ENCODE peak calls at places on chromosomes 11 and 22, in five cellular contexts. One of them, this sample, is unnamed.

GRCh38 chr11:112219476-112220232 is 6.6 kb upstream of the PTS start:
- DNase-seq in neuronal stem cell: peak
- DNase-seq in mesenchymal stem cell: peak
- DNase-seq in H9: peak
- DNase-seq in mesendoderm: peak
- DNase-seq in this sample: peak

GRCh38 chr22:28052818-28053217 is 133.8 kb upstream of the PITPNB start:
- DNase-seq in neuronal stem cell: peak
- DNase-seq in mesenchymal stem cell: no peak
- DNase-seq in H9: no peak
- DNase-seq in mesendoderm: no peak
- DNase-seq in this sample: no peak

GRCh38 chr22:47627561-47628253 is 865.3 kb downstream of the TBC1D22A start:
- DNase-seq in neuronal stem cell: no peak
- DNase-seq in mesenchymal stem cell: no peak
- DNase-seq in H9: no peak
- DNase-seq in mesendoderm: peak
- DNase-seq in this sample: no peak

GRCh38 chr11:132844956-132845355 is 687.3 kb downstream of the OPCML start:
- DNase-seq in neuronal stem cell: no peak
- DNase-seq in mesenchymal stem cell: peak
- DNase-seq in H9: no peak
- DNase-seq in mesendoderm: peak
- DNase-seq in this sample: peak

GRCh38 chr11:125165664-125166346 is 1.3 kb downstream of the PKNOX2 start:
- DNase-seq in neuronal stem cell: no peak
- DNase-seq in mesenchymal stem cell: peak
- DNase-seq in H9: no peak
- DNase-seq in mesendoderm: peak
- DNase-seq in this sample: peak

GRCh38 chr11:124938206-124938765 is 2.4 kb upstream of the HEPACAM start:
- DNase-seq in neuronal stem cell: no peak
- DNase-seq in mesenchymal stem cell: no peak
- DNase-seq in H9: no peak
- DNase-seq in mesendoderm: no peak
- DNase-seq in this sample: peak

GRCh38 chr11:96180341-96180740 is 162.7 kb downstream of the MAML2 start:
- DNase-seq in neuronal stem cell: no peak
- DNase-seq in mesenchymal stem cell: no peak
- DNase-seq in H9: peak
- DNase-seq in mesendoderm: peak
- DNase-seq in this sample: no peak

GRCh38 chr11:102620858-102621561 is 4.1 kb downstream of the MMP20 start:
- DNase-seq in neuronal stem cell: no peak
- DNase-seq in mesenchymal stem cell: peak
- DNase-seq in H9: no peak
- DNase-seq in mesendoderm: no peak
- DNase-seq in this sample: peak

GRCh38 chr11:726278-726915 is 20.4 kb downstream of the EPS8L2 start:
- DNase-seq in neuronal stem cell: no peak
- DNase-seq in mesenchymal stem cell: no peak
- DNase-seq in H9: peak
- DNase-seq in mesendoderm: peak
- DNase-seq in this sample: peak

GRCh38 chr11:69394902-69395690 is 86.4 kb upstream of the LINC01488 start:
- DNase-seq in neuronal stem cell: no peak
- DNase-seq in mesenchymal stem cell: no peak
- DNase-seq in H9: no peak
- DNase-seq in mesendoderm: no peak
- DNase-seq in this sample: no peak

GRCh38 chr11:116595305-116595880 is 177.4 kb downstream of the BUD13 start:
- DNase-seq in neuronal stem cell: no peak
- DNase-seq in mesenchymal stem cell: no peak
- DNase-seq in H9: no peak
- DNase-seq in mesendoderm: no peak
- DNase-seq in this sample: no peak

GRCh38 chr22:29145321-29146072 is 60.2 kb upstream of the EMID1 start:
- DNase-seq in neuronal stem cell: no peak
- DNase-seq in mesenchymal stem cell: no peak
- DNase-seq in H9: no peak
- DNase-seq in mesendoderm: no peak
- DNase-seq in this sample: no peak

GRCh38 chr11:112564228-112564955 is 303.7 kb upstream of the PLET1 start:
- DNase-seq in neuronal stem cell: no peak
- DNase-seq in mesenchymal stem cell: peak
- DNase-seq in H9: no peak
- DNase-seq in mesendoderm: no peak
- DNase-seq in this sample: peak

GRCh38 chr11:17734986-17735822 is 623 bp downstream of the KCNC1 start:
- DNase-seq in neuronal stem cell: peak
- DNase-seq in mesenchymal stem cell: peak
- DNase-seq in H9: peak
- DNase-seq in mesendoderm: peak
- DNase-seq in this sample: peak

GRCh38 chr22:47080100-47080499 is 317.6 kb downstream of the TBC1D22A start:
- DNase-seq in neuronal stem cell: no peak
- DNase-seq in mesenchymal stem cell: no peak
- DNase-seq in H9: no peak
- DNase-seq in mesendoderm: no peak
- DNase-seq in this sample: no peak

GRCh38 chr22:45318168-45318557 is 8.4 kb downstream of the FAM118A start:
- DNase-seq in neuronal stem cell: no peak
- DNase-seq in mesenchymal stem cell: peak
- DNase-seq in H9: no peak
- DNase-seq in mesendoderm: peak
- DNase-seq in this sample: peak

GRCh38 chr22:43743131-43743530 is 69.0 kb downstream of the EFCAB6 start:
- DNase-seq in neuronal stem cell: peak
- DNase-seq in mesenchymal stem cell: no peak
- DNase-seq in H9: peak
- DNase-seq in mesendoderm: peak
- DNase-seq in this sample: no peak

GRCh38 chr11:115241899-115242298 is 262.3 kb downstream of the CADM1 start:
- DNase-seq in neuronal stem cell: no peak
- DNase-seq in mesenchymal stem cell: no peak
- DNase-seq in H9: no peak
- DNase-seq in mesendoderm: no peak
- DNase-seq in this sample: no peak

GRCh38 chr11:26849009-26849408 is 127.1 kb upstream of the SLC5A12 start:
- DNase-seq in neuronal stem cell: no peak
- DNase-seq in mesenchymal stem cell: no peak
- DNase-seq in H9: no peak
- DNase-seq in mesendoderm: no peak
- DNase-seq in this sample: no peak

GRCh38 chr22:44582016-44582415 is 84.0 kb upstream of the RTL6 start:
- DNase-seq in neuronal stem cell: no peak
- DNase-seq in mesenchymal stem cell: no peak
- DNase-seq in H9: peak
- DNase-seq in mesendoderm: no peak
- DNase-seq in this sample: no peak

GRCh38 chr22:35684732-35685131 is 32.9 kb upstream of the APOL5 start:
- DNase-seq in neuronal stem cell: no peak
- DNase-seq in mesenchymal stem cell: no peak
- DNase-seq in H9: no peak
- DNase-seq in mesendoderm: no peak
- DNase-seq in this sample: no peak

GRCh38 chr11:69005183-69005630 is 7.8 kb downstream of the MRGPRF start:
- DNase-seq in neuronal stem cell: no peak
- DNase-seq in mesenchymal stem cell: no peak
- DNase-seq in H9: peak
- DNase-seq in mesendoderm: no peak
- DNase-seq in this sample: no peak

GRCh38 chr11:68115285-68115684 is 5.9 kb downstream of the CHKA start:
- DNase-seq in neuronal stem cell: no peak
- DNase-seq in mesenchymal stem cell: no peak
- DNase-seq in H9: no peak
- DNase-seq in mesendoderm: no peak
- DNase-seq in this sample: no peak

GRCh38 chr11:36030707-36031365 is 87.0 kb downstream of the LDLRAD3 start:
- DNase-seq in neuronal stem cell: no peak
- DNase-seq in mesenchymal stem cell: peak
- DNase-seq in H9: no peak
- DNase-seq in mesendoderm: peak
- DNase-seq in this sample: peak

GRCh38 chr11:76888989-76889388 is 28.3 kb downstream of the ACER3 start:
- DNase-seq in neuronal stem cell: no peak
- DNase-seq in mesenchymal stem cell: no peak
- DNase-seq in H9: no peak
- DNase-seq in mesendoderm: peak
- DNase-seq in this sample: peak

DNA sequence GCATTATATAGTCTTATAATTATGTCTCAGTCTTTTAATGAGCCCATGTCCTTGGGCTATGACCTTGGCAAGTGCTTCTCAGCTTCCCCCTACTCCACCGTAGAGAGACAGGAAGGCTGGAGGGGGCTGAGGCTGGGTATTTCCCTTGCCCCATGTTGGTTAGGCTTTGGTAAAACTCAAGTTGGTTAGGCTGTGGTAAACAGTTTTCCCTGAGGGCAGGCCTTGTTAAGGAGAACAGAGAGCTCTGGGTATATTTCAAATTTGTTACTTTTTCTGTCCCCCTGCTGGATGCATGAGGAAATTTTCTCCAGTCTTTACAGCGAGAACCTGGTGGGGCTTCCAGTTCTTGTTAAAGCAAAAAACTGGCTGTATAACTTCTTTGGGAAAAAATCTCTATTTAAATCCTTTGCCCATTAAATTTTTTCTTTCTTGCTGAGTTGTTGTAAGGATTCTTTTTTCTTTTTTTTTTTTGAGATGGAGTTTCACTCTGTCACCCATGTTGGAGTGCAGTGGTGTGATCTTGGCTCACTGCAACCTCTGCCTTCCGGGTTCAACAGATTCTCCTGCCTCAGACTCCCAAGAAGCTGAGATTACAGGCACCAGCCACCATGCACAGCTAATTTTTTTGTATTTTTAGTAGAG is 12.2 kb upstream of the DCHS1 start:
- DNase-seq in neuronal stem cell: no peak
- DNase-seq in mesenchymal stem cell: peak
- DNase-seq in H9: no peak
- DNase-seq in mesendoderm: peak
- DNase-seq in this sample: peak
- H4K8ac ChIP-seq in neuronal stem cell: no peak
- H4K8ac ChIP-seq in mesenchymal stem cell: no peak
- H4K8ac ChIP-seq in H9: no peak
- H4K8ac ChIP-seq in mesendoderm: no peak
- H4K8ac ChIP-seq in this sample: no peak

DNA sequence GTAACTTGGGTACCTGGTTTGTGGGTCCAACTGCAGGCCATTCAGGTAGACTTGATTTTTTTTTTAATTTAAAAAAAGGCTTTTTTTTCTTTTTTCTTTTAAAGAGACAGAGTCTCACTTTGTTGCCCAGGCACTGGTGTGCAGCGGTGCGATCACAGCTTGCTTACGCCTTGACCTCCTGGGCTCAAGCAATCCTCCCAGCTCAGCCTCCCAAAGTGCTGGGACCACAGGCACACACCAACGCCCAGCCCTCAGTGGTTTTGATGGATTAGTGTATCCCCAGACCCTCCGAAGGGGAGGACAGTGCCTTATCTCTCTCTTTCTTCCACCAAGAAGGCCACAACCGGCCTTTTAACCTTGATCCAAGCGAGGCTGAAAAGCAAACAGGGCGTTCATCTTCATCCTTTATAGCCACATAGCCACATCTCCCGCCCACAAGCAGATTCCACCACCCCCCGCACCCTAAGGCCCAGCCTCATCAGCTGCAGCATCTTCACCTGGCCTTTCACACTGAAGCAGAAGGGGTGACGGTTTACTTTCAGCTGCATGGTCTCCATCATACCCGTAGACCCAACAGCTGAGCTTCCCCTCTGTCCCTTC is 17.6 kb upstream of the COMT start:
- DNase-seq in neuronal stem cell: no peak
- DNase-seq in mesenchymal stem cell: no peak
- DNase-seq in H9: no peak
- DNase-seq in mesendoderm: no peak
- DNase-seq in this sample: no peak
- H4K8ac ChIP-seq in neuronal stem cell: peak
- H4K8ac ChIP-seq in mesenchymal stem cell: peak
- H4K8ac ChIP-seq in H9: no peak
- H4K8ac ChIP-seq in mesendoderm: no peak
- H4K8ac ChIP-seq in this sample: no peak

GRCh38 chr11:70397983-70398833 is at the start of gene CTTN:
- DNase-seq in neuronal stem cell: peak
- DNase-seq in mesenchymal stem cell: peak
- DNase-seq in H9: peak
- DNase-seq in mesendoderm: peak
- DNase-seq in this sample: peak
- H4K8ac ChIP-seq in neuronal stem cell: no peak
- H4K8ac ChIP-seq in mesenchymal stem cell: peak
- H4K8ac ChIP-seq in H9: no peak
- H4K8ac ChIP-seq in mesendoderm: peak
- H4K8ac ChIP-seq in this sample: peak

GRCh38 chr22:21652010-21652546 is 10.0 kb downstream of the SDF2L1 start:
- DNase-seq in neuronal stem cell: peak
- DNase-seq in mesenchymal stem cell: peak
- DNase-seq in H9: peak
- DNase-seq in mesendoderm: peak
- DNase-seq in this sample: peak
- H4K8ac ChIP-seq in neuronal stem cell: no peak
- H4K8ac ChIP-seq in mesenchymal stem cell: peak
- H4K8ac ChIP-seq in H9: no peak
- H4K8ac ChIP-seq in mesendoderm: no peak
- H4K8ac ChIP-seq in this sample: peak